ENCODE peak calls at places on chromosomes 12 and 14, in six cellular contexts. D, X, T, V, E and A are unnamed samples.

GRCh38 chr12:481422-481821 is 21.7 kb downstream of the B4GALNT3 start:
- DNase-seq in D (no peak), X (no peak), T (peak), V (no peak), E (no peak), A (peak)

GRCh38 chr14:105039458-105040205 is 18.7 kb upstream of the CDCA4 start:
- DNase-seq in D (peak), X (no peak), T (no peak), V (no peak), E (no peak), A (no peak)

GRCh38 chr14:30204431-30204830 is 276.8 kb upstream of the PRKD1 start:
- DNase-seq in D (no peak), X (no peak), T (no peak), V (no peak), E (no peak), A (no peak)

GRCh38 chr12:87848248-87848868 is 180.8 kb downstream of the C12orf50 start:
- DNase-seq in D (no peak), X (peak), T (no peak), V (peak), E (peak), A (no peak)

GRCh38 chr14:34817768-34818167 is 57.4 kb downstream of the BAZ1A start:
- DNase-seq in D (no peak), X (no peak), T (no peak), V (no peak), E (no peak), A (no peak)

GRCh38 chr12:42504049-42504448 is 85.5 kb downstream of the PRICKLE1 start:
- DNase-seq in D (no peak), X (no peak), T (no peak), V (no peak), E (peak), A (no peak)

GRCh38 chr14:32225378-32225920 is 22.4 kb upstream of the RNU6-8 start:
- DNase-seq in D (no peak), X (peak), T (no peak), V (no peak), E (no peak), A (no peak)

GRCh38 chr14:63091394-63091996 is 46.2 kb upstream of the KCNH5 start:
- DNase-seq in D (no peak), X (peak), T (no peak), V (peak), E (no peak), A (no peak)

GRCh38 chr12:115609356-115609755 is 668.1 kb downstream of the MED13L start:
- DNase-seq in D (no peak), X (no peak), T (no peak), V (no peak), E (no peak), A (no peak)

GRCh38 chr12:57604454-57605307 is at the start of gene DTX3:
- DNase-seq in D (no peak), X (peak), T (peak), V (peak), E (peak), A (peak)

GRCh38 chr12:76945867-76946266 is 67.0 kb upstream of the CSRP2 start:
- DNase-seq in D (no peak), X (no peak), T (no peak), V (no peak), E (no peak), A (no peak)

GRCh38 chr12:79690606-79691298 is at the start of gene PAWR:
- DNase-seq in D (peak), X (peak), T (peak), V (peak), E (peak), A (peak)

GRCh38 chr12:1873531-1874149 is 44.8 kb downstream of the CACNA2D4 start:
- DNase-seq in D (no peak), X (no peak), T (no peak), V (no peak), E (no peak), A (no peak)

GRCh38 chr12:1870998-1871917 is 47.2 kb downstream of the CACNA2D4 start:
- DNase-seq in D (no peak), X (no peak), T (no peak), V (no peak), E (no peak), A (no peak)

GRCh38 chr12:1872448-1872847 is 46.0 kb downstream of the CACNA2D4 start:
- DNase-seq in D (no peak), X (no peak), T (no peak), V (no peak), E (no peak), A (no peak)

GRCh38 chr12:1869145-1869544 is 48.8 kb downstream of the LRTM2 start:
- DNase-seq in D (no peak), X (no peak), T (no peak), V (no peak), E (no peak), A (no peak)

GRCh38 chr12:1870086-1870485 is 48.4 kb downstream of the CACNA2D4 start:
- DNase-seq in D (no peak), X (peak), T (no peak), V (peak), E (no peak), A (no peak)
- H3K4me3 ChIP-seq in D (no peak), X (no peak), T (no peak), V (no peak), E (no peak), A (no peak)

GRCh38 chr12:100716949-100717732 is 77.4 kb upstream of the ANO4 start:
- DNase-seq in D (no peak), X (peak), T (no peak), V (peak), E (no peak), A (peak)

GRCh38 chr12:100718212-100718611 is 76.4 kb upstream of the ANO4 start:
- DNase-seq in D (no peak), X (peak), T (no peak), V (no peak), E (no peak), A (no peak)

GRCh38 chr12:100717733-100718067 is 76.9 kb upstream of the ANO4 start:
- DNase-seq in D (no peak), X (peak), T (no peak), V (peak), E (no peak), A (no peak)

GRCh38 chr12:100715976-100716657 is 78.5 kb upstream of the ANO4 start:
- DNase-seq in D (no peak), X (peak), T (no peak), V (peak), E (no peak), A (no peak)

GRCh38 chr12:100716658-100716948 is 78.0 kb upstream of the ANO4 start:
- DNase-seq in D (no peak), X (peak), T (no peak), V (peak), E (no peak), A (no peak)
- H3K4me3 ChIP-seq in D (no peak), X (peak), T (peak), V (peak), E (no peak), A (no peak)

DNA sequence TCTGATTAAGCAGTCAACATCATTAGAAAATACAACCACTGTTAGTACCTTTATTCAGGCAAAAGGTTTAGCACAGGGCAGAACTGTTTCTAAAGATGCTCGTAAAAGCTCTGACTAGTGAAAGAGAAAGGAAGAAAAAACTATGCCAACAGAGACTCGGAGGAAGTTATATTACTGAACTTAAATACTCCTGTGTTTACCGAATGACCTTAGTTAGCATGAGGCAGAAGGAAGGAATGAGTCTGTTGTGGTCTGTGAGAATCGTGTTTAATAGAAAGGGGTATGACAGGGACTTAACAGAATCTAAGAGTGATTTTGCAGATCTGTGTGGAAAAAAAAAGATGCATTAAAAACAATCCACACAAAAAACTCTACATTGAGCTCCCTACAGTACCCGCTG is 84.2 kb upstream of the OVCH1 start:
- DNase-seq in D (no peak), X (no peak), T (no peak), V (no peak), E (no peak), A (no peak)
- H3K4me3 ChIP-seq in D (no peak), X (no peak), T (no peak), V (no peak), E (no peak), A (no peak)

DNA sequence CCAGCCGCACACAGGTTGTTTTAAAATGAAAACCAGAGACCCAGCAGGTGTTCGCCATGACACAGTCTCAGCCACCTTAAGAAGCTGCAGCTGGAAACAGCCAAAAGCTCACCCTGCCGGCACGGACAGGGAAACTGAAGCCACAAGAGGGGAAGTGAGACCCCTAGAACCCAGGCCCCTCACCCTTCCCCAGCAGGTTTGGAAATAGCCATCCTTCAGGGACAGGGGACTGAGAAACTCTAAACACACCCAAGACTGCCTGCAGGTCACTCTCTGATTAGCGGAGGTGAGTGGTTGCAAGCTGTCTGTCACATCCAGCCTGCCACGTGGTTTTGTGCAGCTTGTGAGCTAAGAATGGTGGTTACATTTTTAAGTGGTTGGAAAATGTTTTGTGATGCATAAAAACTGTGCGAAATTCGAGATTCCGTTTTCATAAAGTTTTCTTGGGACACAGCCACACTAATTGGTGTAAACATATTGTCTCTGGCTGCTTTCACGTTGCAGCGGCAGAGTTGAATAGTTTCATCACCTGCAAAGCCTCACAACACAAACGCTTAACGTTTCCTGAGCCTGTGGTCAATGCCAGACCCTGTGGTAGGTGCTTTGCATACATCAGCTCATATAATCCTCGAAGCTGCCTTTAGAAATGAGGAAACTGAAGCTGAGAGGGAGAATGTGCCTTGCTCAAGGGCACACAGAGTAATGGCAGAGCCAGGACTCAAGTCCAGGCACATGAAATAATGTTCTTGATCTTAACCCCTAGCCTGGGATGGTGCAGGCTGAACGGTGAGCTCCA is 1.7 kb upstream of the SELPLG start:
- DNase-seq in D (no peak), X (peak), T (no peak), V (no peak), E (no peak), A (no peak)
- H3K4me3 ChIP-seq in D (peak), X (no peak), T (no peak), V (no peak), E (no peak), A (peak)